ENCODE peak calls at places on chromosomes 5 and 9, in seven cellular contexts. R is Peyer's patch, V is K562, O is esophagus muscularis mucosa, M is H54, F is spleen, U is NB4. G is an unnamed sample.

GRCh38 chr9:111633389-111633736 is 2.2 kb downstream of the DNAJC25 start:
- DNase-seq in R (no peak), U (no peak), V (no peak), O (no peak), M (no peak), F (no peak), G (no peak)

GRCh38 chr5:172550996-172551395 is 90.1 kb upstream of the NEURL1B start:
- DNase-seq in O (no peak), R (no peak), V (no peak), U (no peak), M (no peak), F (peak), G (no peak)

GRCh38 chr5:130289132-130290088 is 385.1 kb downstream of the CHSY3 start:
- DNase-seq in R (no peak), U (no peak), M (peak), F (no peak), V (no peak), O (no peak), G (no peak)

GRCh38 chr5:74186351-74187315 is 453.9 kb downstream of the ENC1 start:
- DNase-seq in V (no peak), F (no peak), O (peak), U (no peak), R (no peak), M (no peak), G (no peak)

GRCh38 chr5:61333351-61334223 is 1.5 kb downstream of the ZSWIM6 start:
- DNase-seq in F (peak), O (no peak), R (peak), U (peak), V (peak), M (peak), G (peak)

GRCh38 chr5:91357012-91357634 is 26.0 kb downstream of the ARRDC3 start:
- DNase-seq in U (no peak), M (no peak), V (no peak), O (peak), R (no peak), F (no peak), G (no peak)

GRCh38 chr5:94849821-94850736 is 231.6 kb downstream of the SLF1 start:
- DNase-seq in U (peak), V (peak), O (no peak), R (no peak), M (no peak), F (no peak), G (peak)

GRCh38 chr5:99068944-99069650 is 140.3 kb upstream of the CHD1 start:
- DNase-seq in U (no peak), V (no peak), O (no peak), M (no peak), F (no peak), R (no peak), G (peak)

GRCh38 chr9:79384091-79384490 is 187.7 kb upstream of the TLE4 start:
- DNase-seq in R (no peak), F (no peak), M (no peak), U (no peak), O (no peak), V (no peak), G (no peak)

GRCh38 chr5:133785182-133785581 is 172.8 kb upstream of the FSTL4 start:
- DNase-seq in O (no peak), M (no peak), R (no peak), U (no peak), V (peak), F (no peak), G (no peak)

GRCh38 chr5:32450952-32451351 is 6.4 kb upstream of the ZFR start:
- DNase-seq in V (peak), U (no peak), F (no peak), M (no peak), O (no peak), R (no peak), G (peak)

GRCh38 chr9:121790841-121791240 is 139.4 kb downstream of the DAB2IP start:
- DNase-seq in R (no peak), F (no peak), M (no peak), O (no peak), U (no peak), V (no peak), G (no peak)

GRCh38 chr5:133241179-133241728 is 189.4 kb downstream of the HSPA4 start:
- DNase-seq in V (no peak), F (peak), U (peak), M (no peak), R (no peak), O (no peak), G (no peak)

GRCh38 chr9:116566677-116567488 is 120.2 kb upstream of the TRIM32 start:
- DNase-seq in F (no peak), U (no peak), R (no peak), M (no peak), O (no peak), V (peak), G (peak)

GRCh38 chr5:80408475-80408875 is 611 bp downstream of the ZFYVE16 start:
- DNase-seq in F (no peak), R (peak), O (no peak), U (peak), M (peak), V (peak), G (peak)

GRCh38 chr9:101270325-101270701 is 114.5 kb downstream of the BAAT start:
- DNase-seq in U (no peak), F (no peak), O (no peak), R (no peak), V (no peak), M (no peak), G (no peak)

GRCh38 chr5:30030110-30030509 is 1163.4 kb upstream of the CDH6 start:
- DNase-seq in M (no peak), F (no peak), R (no peak), O (no peak), V (no peak), U (no peak), G (no peak)

GRCh38 chr9:114958021-114958846 is 27.8 kb upstream of the TNFSF8 start:
- DNase-seq in V (no peak), M (no peak), U (peak), O (no peak), F (peak), R (no peak), G (no peak)

GRCh38 chr5:138969323-138970013 is 94.3 kb upstream of the LRRTM2 start:
- DNase-seq in M (no peak), O (no peak), F (peak), U (no peak), V (no peak), R (no peak), G (no peak)

GRCh38 chr5:57499262-57500050 is 16.8 kb upstream of the ACTBL2 start:
- DNase-seq in O (no peak), R (no peak), M (peak), V (peak), U (peak), F (no peak), G (peak)

GRCh38 chr5:73304381-73304780 is 131.4 kb downstream of the TMEM174 start:
- DNase-seq in M (no peak), O (no peak), R (no peak), V (no peak), U (no peak), F (no peak), G (no peak)

GRCh38 chr9:136882109-136882946 is 4.0 kb upstream of the TRAF2 start:
- DNase-seq in M (peak), O (no peak), R (peak), V (peak), F (peak), U (peak), G (peak)

GRCh38 chr9:120353501-120353900 is 226.5 kb downstream of the CDK5RAP2 start:
- DNase-seq in M (no peak), U (no peak), R (no peak), V (no peak), F (no peak), O (no peak), G (no peak)

GRCh38 chr5:82422751-82423181 is 144.6 kb upstream of the RPS23 start:
- DNase-seq in V (peak), M (no peak), F (no peak), O (peak), R (no peak), U (no peak), G (no peak)

GRCh38 chr5:76787237-76787636 is 31.6 kb upstream of the F2RL1 start:
- DNase-seq in U (no peak), V (peak), R (no peak), F (no peak), O (no peak), M (no peak), G (no peak)

GRCh38 chr9:75869236-75869635 is 21.2 kb upstream of the PCSK5 start:
- DNase-seq in R (no peak), O (no peak), V (no peak), F (no peak), U (peak), M (no peak), G (no peak)

GRCh38 chr5:56327810-56328209 is 94.7 kb upstream of the ANKRD55 start:
- DNase-seq in O (no peak), M (no peak), V (no peak), U (no peak), R (no peak), F (no peak), G (peak)

GRCh38 chr5:74124826-74125225 is 498.8 kb downstream of the ARHGEF28 start:
- DNase-seq in V (no peak), F (no peak), O (peak), U (no peak), R (no peak), M (no peak), G (no peak)

GRCh38 chr5:163915481-163915961 is 410.1 kb downstream of the MAT2B start:
- DNase-seq in U (peak), V (peak), O (no peak), R (peak), F (peak), M (no peak), G (no peak)

GRCh38 chr5:127041571-127041970 is 11.2 kb upstream of the MARCHF3 start:
- DNase-seq in O (no peak), F (no peak), R (no peak), M (no peak), V (no peak), U (no peak), G (no peak)

GRCh38 chr5:171261904-171262303 is 47.1 kb upstream of the TLX3 start:
- DNase-seq in V (no peak), R (no peak), M (no peak), O (no peak), U (no peak), F (no peak), G (no peak)

GRCh38 chr5:157390179-157390923 is 69.7 kb upstream of the NIPAL4 start:
- DNase-seq in V (peak), O (peak), U (peak), F (no peak), R (no peak), M (peak), G (no peak)

GRCh38 chr5:139639619-139640431 is 8.3 kb upstream of the CXXC5 start:
- DNase-seq in M (no peak), F (peak), U (peak), O (no peak), V (no peak), R (peak), G (peak)

GRCh38 chr5:164504141-164504772 is 998.8 kb downstream of the MAT2B start:
- DNase-seq in M (peak), V (peak), U (peak), R (no peak), O (no peak), F (no peak), G (peak)

GRCh38 chr5:149782900-149783586 is 52.9 kb downstream of the PPARGC1B start:
- DNase-seq in F (no peak), R (no peak), M (no peak), U (no peak), O (no peak), V (no peak), G (no peak)

DNA sequence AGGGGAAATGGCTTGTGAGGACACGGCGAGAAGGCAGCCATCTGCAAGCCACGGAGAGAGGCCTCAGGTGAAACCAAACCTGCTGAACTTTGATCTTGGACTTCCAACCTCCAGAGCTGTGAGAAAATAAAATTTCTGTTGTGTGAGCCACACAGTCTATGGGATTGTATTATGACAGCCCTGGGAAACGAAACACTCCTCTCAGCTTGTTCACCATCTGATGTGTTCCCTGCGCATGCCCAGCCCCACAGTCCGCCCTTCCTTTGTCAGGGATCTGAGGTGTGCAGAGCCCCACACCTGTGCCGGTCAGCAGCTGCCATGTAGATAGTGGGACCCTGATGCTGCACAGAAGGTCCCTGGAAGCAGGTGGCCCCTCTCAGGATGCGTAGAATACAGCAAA is 34.1 kb downstream of the PLPP7 start:
- DNase-seq in O (no peak), U (no peak), R (no peak), F (peak), V (no peak), M (no peak), G (no peak)
- TF ChIP-seq POLR2A in O (no peak), U (no peak), R (no peak), F (no peak), V (no peak), M (no peak), G (no peak)

GRCh38 chr9:13606576-13606975 is 327.1 kb upstream of the MPDZ start:
- DNase-seq in U (no peak), F (no peak), O (no peak), M (no peak), V (no peak), R (no peak), G (no peak)
- TF ChIP-seq POLR2A in U (no peak), F (no peak), O (no peak), M (no peak), V (no peak), R (no peak), G (no peak)

GRCh38 chr9:15512204-15512603 is 1.4 kb upstream of the PSIP1 start:
- DNase-seq in U (peak), O (no peak), F (no peak), R (no peak), M (no peak), V (no peak), G (no peak)
- TF ChIP-seq POLR2A in U (no peak), O (no peak), F (no peak), R (no peak), M (no peak), V (no peak), G (no peak)

GRCh38 chr9:133523096-133523495 is 1.7 kb downstream of the MYMK start:
- DNase-seq in V (no peak), M (no peak), R (no peak), F (no peak), U (no peak), O (no peak), G (no peak)
- TF ChIP-seq POLR2A in V (no peak), M (no peak), R (no peak), F (no peak), U (no peak), O (no peak), G (no peak)

GRCh38 chr5:65727491-65728156 is 5.6 kb downstream of the NLN start:
- DNase-seq in R (no peak), M (no peak), F (no peak), V (no peak), U (no peak), O (no peak), G (no peak)

GRCh38 chr5:65721050-65721774 is 697 bp downstream of the SGTB start:
- DNase-seq in F (peak), R (peak), V (peak), M (peak), U (peak), O (peak), G (peak)

GRCh38 chr5:65722575-65723424 is 795 bp downstream of the NLN start:
- DNase-seq in U (peak), R (no peak), O (no peak), F (no peak), M (peak), V (peak), G (peak)

GRCh38 chr5:65718576-65719310 is 3.2 kb downstream of the SGTB start:
- DNase-seq in R (no peak), M (no peak), F (no peak), O (no peak), U (no peak), V (no peak), G (no peak)

GRCh38 chr5:65721775-65722574 is at the start of the genes NLN and SGTB:
- DNase-seq in V (peak), O (peak), M (peak), R (peak), F (peak), U (peak), G (peak)
- TF ChIP-seq POLR2A in V (peak), O (no peak), M (peak), R (no peak), F (no peak), U (peak), G (no peak)

GRCh38 chr9:99103909-99104458 is 929 bp upstream of the TGFBR1 start:
- DNase-seq in U (no peak), V (no peak), O (no peak), F (peak), R (peak), M (peak), G (no peak)

GRCh38 chr9:99103505-99103904 is 1.4 kb upstream of the TGFBR1 start:
- DNase-seq in U (no peak), R (no peak), O (no peak), F (no peak), V (no peak), M (no peak), G (no peak)

GRCh38 chr9:99104459-99105151 is at the start of gene TGFBR1:
- DNase-seq in V (peak), F (peak), M (peak), R (peak), O (peak), U (peak), G (peak)

GRCh38 chr9:99106044-99106375 is 1.1 kb downstream of the TGFBR1 start:
- DNase-seq in V (no peak), O (no peak), F (no peak), U (no peak), R (no peak), M (no peak), G (no peak)

DNA sequence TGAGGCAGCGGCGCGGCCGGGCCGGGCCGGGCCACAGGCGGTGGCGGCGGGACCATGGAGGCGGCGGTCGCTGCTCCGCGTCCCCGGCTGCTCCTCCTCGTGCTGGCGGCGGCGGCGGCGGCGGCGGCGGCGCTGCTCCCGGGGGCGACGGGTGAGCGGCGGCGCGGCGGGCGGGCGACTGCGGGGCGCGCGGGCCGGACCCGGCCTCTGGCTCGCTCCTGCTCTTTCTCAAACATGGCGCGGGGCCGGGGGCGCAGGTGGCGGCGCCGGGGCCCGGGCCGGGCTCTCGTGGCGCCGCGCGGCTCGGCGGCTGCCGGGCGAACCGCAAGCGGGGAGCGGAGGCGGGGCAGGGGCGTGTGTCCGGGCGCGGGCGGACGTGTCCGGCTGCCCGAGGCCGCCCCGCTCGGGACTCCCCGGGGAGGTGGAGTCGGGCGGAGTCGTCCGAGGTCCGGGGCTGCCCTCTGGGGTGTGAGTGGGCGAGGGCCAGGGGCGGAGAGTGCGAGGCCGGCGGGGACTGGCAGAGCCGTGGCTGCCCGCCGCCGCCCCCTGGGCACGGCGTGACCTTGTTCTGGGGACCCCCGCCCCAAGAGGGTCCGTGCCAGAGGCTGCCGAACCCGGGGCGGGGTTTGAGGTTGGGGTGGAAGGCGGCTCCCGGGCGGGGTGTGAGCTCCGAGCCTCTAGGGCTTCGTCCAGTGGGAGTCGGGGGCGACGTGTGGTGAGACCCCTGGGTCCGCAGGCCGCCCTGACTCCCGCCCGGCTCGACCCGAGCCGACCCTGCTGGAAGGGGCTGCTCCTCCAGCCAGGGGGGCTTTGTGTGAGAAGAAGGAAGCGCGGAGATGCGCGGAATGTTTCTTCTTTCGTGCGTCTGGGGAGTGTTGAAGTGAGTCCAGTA is 485 bp downstream of the TGFBR1 start:
- DNase-seq in U (peak), M (peak), F (peak), V (peak), O (peak), R (peak), G (peak)
- TF ChIP-seq POLR2A in U (no peak), M (peak), F (no peak), V (peak), O (peak), R (peak), G (no peak)

G was measured in erythroblast.